ENCODE peak calls at places on chromosomes 3 and 15, in five cellular contexts. Q is NCI-H510A, A is NCI-H1105, G is right cardiac atrium, B is HCT116. M is an unnamed sample.

GRCh38 chr15:70902105-70902504 is 9.5 kb downstream of the LRRC49 start:
- DNase-seq in B (peak), G (no peak), Q (no peak), A (no peak), M (no peak)

GRCh38 chr3:100124116-100124767 is 9.9 kb upstream of the FILIP1L start:
- DNase-seq in G (peak), A (no peak), B (no peak), Q (no peak), M (no peak)

GRCh38 chr3:69999191-70000027 is at the start of gene SAMMSON:
- DNase-seq in A (no peak), G (peak), B (no peak), Q (peak), M (no peak)

GRCh38 chr3:38127611-38128302 is 9.2 kb downstream of the ACAA1 start:
- DNase-seq in B (no peak), G (peak), A (no peak), Q (no peak), M (no peak)

GRCh38 chr15:58524247-58524646 is 92.5 kb downstream of the LIPC start:
- DNase-seq in A (no peak), G (no peak), Q (no peak), B (no peak), M (no peak)

GRCh38 chr3:5026046-5026362 is 46.8 kb downstream of the BHLHE40 start:
- DNase-seq in Q (no peak), G (no peak), B (no peak), A (no peak), M (no peak)

GRCh38 chr3:184082465-184082864 is 14.4 kb upstream of the HTR3E start:
- DNase-seq in Q (no peak), B (no peak), A (no peak), G (no peak), M (no peak)

GRCh38 chr15:101697488-101697887 is 26.8 kb downstream of the TARS3 start:
- DNase-seq in G (no peak), B (no peak), Q (no peak), A (no peak), M (no peak)

GRCh38 chr3:78165876-78166275 is 1126.0 kb downstream of the ROBO2 start:
- DNase-seq in Q (no peak), B (no peak), G (no peak), A (no peak), M (no peak)

GRCh38 chr15:39641187-39641889 is 60.5 kb downstream of the THBS1 start:
- DNase-seq in B (no peak), Q (no peak), A (peak), G (no peak), M (no peak)

GRCh38 chr15:62928242-62928995 is 114.1 kb upstream of the TPM1 start:
- DNase-seq in G (peak), Q (no peak), A (no peak), B (no peak), M (no peak)

GRCh38 chr15:49361370-49361769 is 61.7 kb upstream of the FGF7 start:
- DNase-seq in Q (no peak), A (no peak), B (no peak), G (no peak), M (no peak)

GRCh38 chr3:123802007-123802630 is 82.0 kb downstream of the MYLK start:
- DNase-seq in Q (no peak), G (no peak), A (no peak), B (no peak), M (no peak)

GRCh38 chr3:77324115-77324514 is 284.2 kb downstream of the ROBO2 start:
- DNase-seq in G (no peak), A (no peak), B (no peak), Q (no peak), M (no peak)

GRCh38 chr3:11556851-11557644 is 86.7 kb downstream of the VGLL4 start:
- DNase-seq in Q (no peak), B (no peak), G (peak), A (no peak), M (no peak)